ENCODE peak calls at places on chromosome 6, in five cellular contexts. One of them, this sample, is unnamed.

GRCh38 chr6:31585531-31585930 is 546 bp upstream of the LST1 start:
- DNase-seq in NCI-H2171 treated with DMSO at 0.1 percent for 48 hours: no peak
- DNase-seq in activated naive CD8-positive, alpha-beta T cell treated with anti-CD3 and anti-CD28 coated beads, Interleukin-2, amount 50 U/mL, for 24 hours: no peak
- DNase-seq in left cardiac atrium: no peak
- DNase-seq in CD8-positive, alpha-beta memory T cell: peak
- DNase-seq in this sample: peak

GRCh38 chr6:73969982-73970960 is 274.3 kb downstream of the CD109 start:
- DNase-seq in NCI-H2171 treated with DMSO at 0.1 percent for 48 hours: peak
- DNase-seq in activated naive CD8-positive, alpha-beta T cell treated with anti-CD3 and anti-CD28 coated beads, Interleukin-2, amount 50 U/mL, for 24 hours: no peak
- DNase-seq in left cardiac atrium: no peak
- DNase-seq in CD8-positive, alpha-beta memory T cell: no peak
- DNase-seq in this sample: peak

GRCh38 chr6:162621246-162621645 is 106.3 kb downstream of the PRKN start:
- DNase-seq in NCI-H2171 treated with DMSO at 0.1 percent for 48 hours: no peak
- DNase-seq in activated naive CD8-positive, alpha-beta T cell treated with anti-CD3 and anti-CD28 coated beads, Interleukin-2, amount 50 U/mL, for 24 hours: peak
- DNase-seq in left cardiac atrium: no peak
- DNase-seq in CD8-positive, alpha-beta memory T cell: no peak
- DNase-seq in this sample: no peak

GRCh38 chr6:54846243-54846856 is at the start of gene FAM83B:
- DNase-seq in NCI-H2171 treated with DMSO at 0.1 percent for 48 hours: no peak
- DNase-seq in activated naive CD8-positive, alpha-beta T cell treated with anti-CD3 and anti-CD28 coated beads, Interleukin-2, amount 50 U/mL, for 24 hours: no peak
- DNase-seq in left cardiac atrium: peak
- DNase-seq in CD8-positive, alpha-beta memory T cell: no peak
- DNase-seq in this sample: no peak

GRCh38 chr6:113488812-113489685 is 368.1 kb upstream of the MARCKS start:
- DNase-seq in NCI-H2171 treated with DMSO at 0.1 percent for 48 hours: no peak
- DNase-seq in activated naive CD8-positive, alpha-beta T cell treated with anti-CD3 and anti-CD28 coated beads, Interleukin-2, amount 50 U/mL, for 24 hours: no peak
- DNase-seq in left cardiac atrium: no peak
- DNase-seq in CD8-positive, alpha-beta memory T cell: no peak
- DNase-seq in this sample: no peak

GRCh38 chr6:119590066-119590465 is 240.5 kb upstream of the MAN1A1 start:
- DNase-seq in NCI-H2171 treated with DMSO at 0.1 percent for 48 hours: no peak
- DNase-seq in activated naive CD8-positive, alpha-beta T cell treated with anti-CD3 and anti-CD28 coated beads, Interleukin-2, amount 50 U/mL, for 24 hours: no peak
- DNase-seq in left cardiac atrium: no peak
- DNase-seq in CD8-positive, alpha-beta memory T cell: no peak
- DNase-seq in this sample: no peak

GRCh38 chr6:109091314-109092009 is 3.2 kb downstream of the SESN1 start:
- DNase-seq in NCI-H2171 treated with DMSO at 0.1 percent for 48 hours: no peak
- DNase-seq in activated naive CD8-positive, alpha-beta T cell treated with anti-CD3 and anti-CD28 coated beads, Interleukin-2, amount 50 U/mL, for 24 hours: no peak
- DNase-seq in left cardiac atrium: no peak
- DNase-seq in CD8-positive, alpha-beta memory T cell: no peak
- DNase-seq in this sample: no peak

GRCh38 chr6:130776287-130776925 is 50.8 kb upstream of the SMLR1 start:
- DNase-seq in NCI-H2171 treated with DMSO at 0.1 percent for 48 hours: no peak
- DNase-seq in activated naive CD8-positive, alpha-beta T cell treated with anti-CD3 and anti-CD28 coated beads, Interleukin-2, amount 50 U/mL, for 24 hours: no peak
- DNase-seq in left cardiac atrium: no peak
- DNase-seq in CD8-positive, alpha-beta memory T cell: no peak
- DNase-seq in this sample: no peak

GRCh38 chr6:46234156-46234556 is 63.4 kb upstream of the ENPP5 start:
- DNase-seq in NCI-H2171 treated with DMSO at 0.1 percent for 48 hours: no peak
- DNase-seq in activated naive CD8-positive, alpha-beta T cell treated with anti-CD3 and anti-CD28 coated beads, Interleukin-2, amount 50 U/mL, for 24 hours: no peak
- DNase-seq in left cardiac atrium: peak
- DNase-seq in CD8-positive, alpha-beta memory T cell: no peak
- DNase-seq in this sample: no peak

GRCh38 chr6:116779569-116780164 is 14.1 kb upstream of the FAM162B start:
- DNase-seq in NCI-H2171 treated with DMSO at 0.1 percent for 48 hours: peak
- DNase-seq in activated naive CD8-positive, alpha-beta T cell treated with anti-CD3 and anti-CD28 coated beads, Interleukin-2, amount 50 U/mL, for 24 hours: no peak
- DNase-seq in left cardiac atrium: no peak
- DNase-seq in CD8-positive, alpha-beta memory T cell: no peak
- DNase-seq in this sample: peak

GRCh38 chr6:72403413-72403812 is 218.5 kb upstream of the KCNQ5 start:
- DNase-seq in NCI-H2171 treated with DMSO at 0.1 percent for 48 hours: no peak
- DNase-seq in activated naive CD8-positive, alpha-beta T cell treated with anti-CD3 and anti-CD28 coated beads, Interleukin-2, amount 50 U/mL, for 24 hours: no peak
- DNase-seq in left cardiac atrium: no peak
- DNase-seq in CD8-positive, alpha-beta memory T cell: no peak
- DNase-seq in this sample: no peak

GRCh38 chr6:83411731-83412130 is 19.1 kb downstream of the ME1 start:
- DNase-seq in NCI-H2171 treated with DMSO at 0.1 percent for 48 hours: peak
- DNase-seq in activated naive CD8-positive, alpha-beta T cell treated with anti-CD3 and anti-CD28 coated beads, Interleukin-2, amount 50 U/mL, for 24 hours: no peak
- DNase-seq in left cardiac atrium: no peak
- DNase-seq in CD8-positive, alpha-beta memory T cell: no peak
- DNase-seq in this sample: no peak

GRCh38 chr6:91020741-91021140 is 433.9 kb upstream of the MAP3K7 start:
- DNase-seq in NCI-H2171 treated with DMSO at 0.1 percent for 48 hours: no peak
- DNase-seq in activated naive CD8-positive, alpha-beta T cell treated with anti-CD3 and anti-CD28 coated beads, Interleukin-2, amount 50 U/mL, for 24 hours: no peak
- DNase-seq in left cardiac atrium: no peak
- DNase-seq in CD8-positive, alpha-beta memory T cell: no peak
- DNase-seq in this sample: no peak

GRCh38 chr6:25971187-25971811 is 8.7 kb downstream of the TRIM38 start:
- DNase-seq in NCI-H2171 treated with DMSO at 0.1 percent for 48 hours: no peak
- DNase-seq in activated naive CD8-positive, alpha-beta T cell treated with anti-CD3 and anti-CD28 coated beads, Interleukin-2, amount 50 U/mL, for 24 hours: no peak
- DNase-seq in left cardiac atrium: peak
- DNase-seq in CD8-positive, alpha-beta memory T cell: no peak
- DNase-seq in this sample: no peak

GRCh38 chr6:106051241-106051640 is 34.9 kb upstream of the PRDM1 start:
- DNase-seq in NCI-H2171 treated with DMSO at 0.1 percent for 48 hours: no peak
- DNase-seq in activated naive CD8-positive, alpha-beta T cell treated with anti-CD3 and anti-CD28 coated beads, Interleukin-2, amount 50 U/mL, for 24 hours: no peak
- DNase-seq in left cardiac atrium: no peak
- DNase-seq in CD8-positive, alpha-beta memory T cell: no peak
- DNase-seq in this sample: no peak

GRCh38 chr6:136492409-136492808 is 57.8 kb downstream of the MAP7 start:
- DNase-seq in NCI-H2171 treated with DMSO at 0.1 percent for 48 hours: no peak
- DNase-seq in activated naive CD8-positive, alpha-beta T cell treated with anti-CD3 and anti-CD28 coated beads, Interleukin-2, amount 50 U/mL, for 24 hours: no peak
- DNase-seq in left cardiac atrium: no peak
- DNase-seq in CD8-positive, alpha-beta memory T cell: no peak
- DNase-seq in this sample: no peak

GRCh38 chr6:2053691-2054090 is 191.7 kb downstream of the GMDS start:
- DNase-seq in NCI-H2171 treated with DMSO at 0.1 percent for 48 hours: no peak
- DNase-seq in activated naive CD8-positive, alpha-beta T cell treated with anti-CD3 and anti-CD28 coated beads, Interleukin-2, amount 50 U/mL, for 24 hours: no peak
- DNase-seq in left cardiac atrium: no peak
- DNase-seq in CD8-positive, alpha-beta memory T cell: no peak
- DNase-seq in this sample: no peak

GRCh38 chr6:16871047-16871446 is 109.8 kb upstream of the ATXN1 start:
- DNase-seq in NCI-H2171 treated with DMSO at 0.1 percent for 48 hours: no peak
- DNase-seq in activated naive CD8-positive, alpha-beta T cell treated with anti-CD3 and anti-CD28 coated beads, Interleukin-2, amount 50 U/mL, for 24 hours: no peak
- DNase-seq in left cardiac atrium: no peak
- DNase-seq in CD8-positive, alpha-beta memory T cell: no peak
- DNase-seq in this sample: no peak

GRCh38 chr6:33592595-33593413 is 12.7 kb upstream of the BAK1 start:
- DNase-seq in NCI-H2171 treated with DMSO at 0.1 percent for 48 hours: no peak
- DNase-seq in activated naive CD8-positive, alpha-beta T cell treated with anti-CD3 and anti-CD28 coated beads, Interleukin-2, amount 50 U/mL, for 24 hours: peak
- DNase-seq in left cardiac atrium: no peak
- DNase-seq in CD8-positive, alpha-beta memory T cell: peak
- DNase-seq in this sample: peak

GRCh38 chr6:24464253-24465038 is 24.9 kb downstream of the GPLD1 start:
- DNase-seq in NCI-H2171 treated with DMSO at 0.1 percent for 48 hours: no peak
- DNase-seq in activated naive CD8-positive, alpha-beta T cell treated with anti-CD3 and anti-CD28 coated beads, Interleukin-2, amount 50 U/mL, for 24 hours: no peak
- DNase-seq in left cardiac atrium: no peak
- DNase-seq in CD8-positive, alpha-beta memory T cell: no peak
- DNase-seq in this sample: no peak

GRCh38 chr6:28871335-28872156 is 52.2 kb downstream of the TRIM27 start:
- DNase-seq in NCI-H2171 treated with DMSO at 0.1 percent for 48 hours: no peak
- DNase-seq in activated naive CD8-positive, alpha-beta T cell treated with anti-CD3 and anti-CD28 coated beads, Interleukin-2, amount 50 U/mL, for 24 hours: no peak
- DNase-seq in left cardiac atrium: no peak
- DNase-seq in CD8-positive, alpha-beta memory T cell: no peak
- DNase-seq in this sample: no peak

GRCh38 chr6:10976571-10976970 is 67.5 kb downstream of the ELOVL2 start:
- DNase-seq in NCI-H2171 treated with DMSO at 0.1 percent for 48 hours: no peak
- DNase-seq in activated naive CD8-positive, alpha-beta T cell treated with anti-CD3 and anti-CD28 coated beads, Interleukin-2, amount 50 U/mL, for 24 hours: no peak
- DNase-seq in left cardiac atrium: no peak
- DNase-seq in CD8-positive, alpha-beta memory T cell: no peak
- DNase-seq in this sample: no peak

GRCh38 chr6:42100029-42100901 is 42.2 kb downstream of the C6orf132 start:
- DNase-seq in NCI-H2171 treated with DMSO at 0.1 percent for 48 hours: no peak
- DNase-seq in activated naive CD8-positive, alpha-beta T cell treated with anti-CD3 and anti-CD28 coated beads, Interleukin-2, amount 50 U/mL, for 24 hours: no peak
- DNase-seq in left cardiac atrium: no peak
- DNase-seq in CD8-positive, alpha-beta memory T cell: no peak
- DNase-seq in this sample: no peak

GRCh38 chr6:69696273-69696672 is 100.5 kb downstream of the LMBRD1 start:
- DNase-seq in NCI-H2171 treated with DMSO at 0.1 percent for 48 hours: no peak
- DNase-seq in activated naive CD8-positive, alpha-beta T cell treated with anti-CD3 and anti-CD28 coated beads, Interleukin-2, amount 50 U/mL, for 24 hours: no peak
- DNase-seq in left cardiac atrium: no peak
- DNase-seq in CD8-positive, alpha-beta memory T cell: no peak
- DNase-seq in this sample: no peak

GRCh38 chr6:144283781-144284473 is 1.2 kb upstream of the UTRN start:
- DNase-seq in NCI-H2171 treated with DMSO at 0.1 percent for 48 hours: no peak
- DNase-seq in activated naive CD8-positive, alpha-beta T cell treated with anti-CD3 and anti-CD28 coated beads, Interleukin-2, amount 50 U/mL, for 24 hours: no peak
- DNase-seq in left cardiac atrium: no peak
- DNase-seq in CD8-positive, alpha-beta memory T cell: no peak
- DNase-seq in this sample: peak

GRCh38 chr6:11053307-11053706 is 9.2 kb upstream of the ELOVL2 start:
- DNase-seq in NCI-H2171 treated with DMSO at 0.1 percent for 48 hours: no peak
- DNase-seq in activated naive CD8-positive, alpha-beta T cell treated with anti-CD3 and anti-CD28 coated beads, Interleukin-2, amount 50 U/mL, for 24 hours: no peak
- DNase-seq in left cardiac atrium: no peak
- DNase-seq in CD8-positive, alpha-beta memory T cell: no peak
- DNase-seq in this sample: no peak

GRCh38 chr6:133969285-133969946 is 16.4 kb downstream of the TBPL1 start:
- DNase-seq in NCI-H2171 treated with DMSO at 0.1 percent for 48 hours: no peak
- DNase-seq in activated naive CD8-positive, alpha-beta T cell treated with anti-CD3 and anti-CD28 coated beads, Interleukin-2, amount 50 U/mL, for 24 hours: no peak
- DNase-seq in left cardiac atrium: no peak
- DNase-seq in CD8-positive, alpha-beta memory T cell: no peak
- DNase-seq in this sample: no peak

This sample was measured in RPMI8226.